ENCODE peak calls at places on chromosomes 13 and 19, in seven cellular contexts. One of them, this sample, is unnamed.

GRCh38 chr19:30046522-30046921 is 104.5 kb downstream of the URI1 start:
- DNase-seq in WERI-Rb-1: no peak
- DNase-seq in RPMI8226: no peak
- DNase-seq in lower lobe of right lung: no peak
- DNase-seq in fibroblast of pulmonary artery: peak
- DNase-seq in NCI-H1092 treated with DMSO at 0.1 percent for 48 hours: peak
- DNase-seq in stimulated activated CD8-positive, alpha-beta memory T cell treated with anti-CD3 and anti-CD28 coated beads, Interleukin-7, amount 100 ng/mL, for 1 hour: no peak
- DNase-seq in this sample: no peak

GRCh38 chr19:53308339-53308811 is 25.2 kb upstream of the ZNF845 start:
- DNase-seq in WERI-Rb-1: peak
- DNase-seq in RPMI8226: peak
- DNase-seq in lower lobe of right lung: no peak
- DNase-seq in fibroblast of pulmonary artery: peak
- DNase-seq in NCI-H1092 treated with DMSO at 0.1 percent for 48 hours: peak
- DNase-seq in stimulated activated CD8-positive, alpha-beta memory T cell treated with anti-CD3 and anti-CD28 coated beads, Interleukin-7, amount 100 ng/mL, for 1 hour: no peak
- DNase-seq in this sample: no peak

GRCh38 chr19:53540091-53540490 is 2.1 kb downstream of the ZNF331 start:
- DNase-seq in WERI-Rb-1: no peak
- DNase-seq in RPMI8226: no peak
- DNase-seq in lower lobe of right lung: no peak
- DNase-seq in fibroblast of pulmonary artery: no peak
- DNase-seq in NCI-H1092 treated with DMSO at 0.1 percent for 48 hours: no peak
- DNase-seq in stimulated activated CD8-positive, alpha-beta memory T cell treated with anti-CD3 and anti-CD28 coated beads, Interleukin-7, amount 100 ng/mL, for 1 hour: no peak
- DNase-seq in this sample: no peak

GRCh38 chr19:16945762-16946465 is 57.1 kb downstream of the F2RL3 start:
- DNase-seq in WERI-Rb-1: no peak
- DNase-seq in RPMI8226: no peak
- DNase-seq in lower lobe of right lung: no peak
- DNase-seq in fibroblast of pulmonary artery: no peak
- DNase-seq in NCI-H1092 treated with DMSO at 0.1 percent for 48 hours: no peak
- DNase-seq in stimulated activated CD8-positive, alpha-beta memory T cell treated with anti-CD3 and anti-CD28 coated beads, Interleukin-7, amount 100 ng/mL, for 1 hour: no peak
- DNase-seq in this sample: no peak

GRCh38 chr19:32622002-32622401 is 41.0 kb downstream of the PDCD5 start:
- DNase-seq in WERI-Rb-1: no peak
- DNase-seq in RPMI8226: no peak
- DNase-seq in lower lobe of right lung: no peak
- DNase-seq in fibroblast of pulmonary artery: no peak
- DNase-seq in NCI-H1092 treated with DMSO at 0.1 percent for 48 hours: no peak
- DNase-seq in stimulated activated CD8-positive, alpha-beta memory T cell treated with anti-CD3 and anti-CD28 coated beads, Interleukin-7, amount 100 ng/mL, for 1 hour: no peak
- DNase-seq in this sample: no peak

GRCh38 chr19:35347171-35347929 is at the start of gene FFAR1:
- DNase-seq in WERI-Rb-1: no peak
- DNase-seq in RPMI8226: no peak
- DNase-seq in lower lobe of right lung: peak
- DNase-seq in fibroblast of pulmonary artery: no peak
- DNase-seq in NCI-H1092 treated with DMSO at 0.1 percent for 48 hours: no peak
- DNase-seq in stimulated activated CD8-positive, alpha-beta memory T cell treated with anti-CD3 and anti-CD28 coated beads, Interleukin-7, amount 100 ng/mL, for 1 hour: no peak
- DNase-seq in this sample: no peak

GRCh38 chr19:950352-951066 is 24.7 kb downstream of the ARID3A start:
- DNase-seq in WERI-Rb-1: no peak
- DNase-seq in RPMI8226: no peak
- DNase-seq in lower lobe of right lung: no peak
- DNase-seq in fibroblast of pulmonary artery: no peak
- DNase-seq in NCI-H1092 treated with DMSO at 0.1 percent for 48 hours: no peak
- DNase-seq in stimulated activated CD8-positive, alpha-beta memory T cell treated with anti-CD3 and anti-CD28 coated beads, Interleukin-7, amount 100 ng/mL, for 1 hour: no peak
- DNase-seq in this sample: no peak

GRCh38 chr13:40503966-40504591 is 162.4 kb downstream of the FOXO1 start:
- DNase-seq in WERI-Rb-1: no peak
- DNase-seq in RPMI8226: no peak
- DNase-seq in lower lobe of right lung: no peak
- DNase-seq in fibroblast of pulmonary artery: peak
- DNase-seq in NCI-H1092 treated with DMSO at 0.1 percent for 48 hours: no peak
- DNase-seq in stimulated activated CD8-positive, alpha-beta memory T cell treated with anti-CD3 and anti-CD28 coated beads, Interleukin-7, amount 100 ng/mL, for 1 hour: no peak
- DNase-seq in this sample: no peak

GRCh38 chr13:92355213-92355612 is 871.4 kb upstream of the GPC6 start:
- DNase-seq in WERI-Rb-1: peak
- DNase-seq in RPMI8226: peak
- DNase-seq in lower lobe of right lung: no peak
- DNase-seq in fibroblast of pulmonary artery: peak
- DNase-seq in NCI-H1092 treated with DMSO at 0.1 percent for 48 hours: peak
- DNase-seq in stimulated activated CD8-positive, alpha-beta memory T cell treated with anti-CD3 and anti-CD28 coated beads, Interleukin-7, amount 100 ng/mL, for 1 hour: no peak
- DNase-seq in this sample: peak

GRCh38 chr13:84446972-84447700 is 564.9 kb upstream of the SLITRK1 start:
- DNase-seq in WERI-Rb-1: no peak
- DNase-seq in RPMI8226: no peak
- DNase-seq in lower lobe of right lung: peak
- DNase-seq in fibroblast of pulmonary artery: peak
- DNase-seq in NCI-H1092 treated with DMSO at 0.1 percent for 48 hours: no peak
- DNase-seq in stimulated activated CD8-positive, alpha-beta memory T cell treated with anti-CD3 and anti-CD28 coated beads, Interleukin-7, amount 100 ng/mL, for 1 hour: no peak
- DNase-seq in this sample: no peak

GRCh38 chr19:13095393-13095784 is 7.3 kb downstream of the LYL1 start:
- DNase-seq in WERI-Rb-1: no peak
- DNase-seq in RPMI8226: peak
- DNase-seq in lower lobe of right lung: no peak
- DNase-seq in fibroblast of pulmonary artery: no peak
- DNase-seq in NCI-H1092 treated with DMSO at 0.1 percent for 48 hours: no peak
- DNase-seq in stimulated activated CD8-positive, alpha-beta memory T cell treated with anti-CD3 and anti-CD28 coated beads, Interleukin-7, amount 100 ng/mL, for 1 hour: no peak
- DNase-seq in this sample: no peak

GRCh38 chr19:3098515-3099346 is 4.6 kb downstream of the GNA11 start:
- DNase-seq in WERI-Rb-1: no peak
- DNase-seq in RPMI8226: peak
- DNase-seq in lower lobe of right lung: peak
- DNase-seq in fibroblast of pulmonary artery: no peak
- DNase-seq in NCI-H1092 treated with DMSO at 0.1 percent for 48 hours: no peak
- DNase-seq in stimulated activated CD8-positive, alpha-beta memory T cell treated with anti-CD3 and anti-CD28 coated beads, Interleukin-7, amount 100 ng/mL, for 1 hour: no peak
- DNase-seq in this sample: no peak

GRCh38 chr13:24097064-24097463 is 63.5 kb upstream of the SPATA13 start:
- DNase-seq in WERI-Rb-1: peak
- DNase-seq in RPMI8226: no peak
- DNase-seq in lower lobe of right lung: no peak
- DNase-seq in fibroblast of pulmonary artery: peak
- DNase-seq in NCI-H1092 treated with DMSO at 0.1 percent for 48 hours: no peak
- DNase-seq in stimulated activated CD8-positive, alpha-beta memory T cell treated with anti-CD3 and anti-CD28 coated beads, Interleukin-7, amount 100 ng/mL, for 1 hour: no peak
- DNase-seq in this sample: no peak

GRCh38 chr19:6071103-6071485 is 39.2 kb downstream of the RFX2 start:
- DNase-seq in WERI-Rb-1: no peak
- DNase-seq in RPMI8226: no peak
- DNase-seq in lower lobe of right lung: no peak
- DNase-seq in fibroblast of pulmonary artery: peak
- DNase-seq in NCI-H1092 treated with DMSO at 0.1 percent for 48 hours: no peak
- DNase-seq in stimulated activated CD8-positive, alpha-beta memory T cell treated with anti-CD3 and anti-CD28 coated beads, Interleukin-7, amount 100 ng/mL, for 1 hour: no peak
- DNase-seq in this sample: no peak

GRCh38 chr19:51520710-51521109 is 10.8 kb downstream of the SIGLEC6 start:
- DNase-seq in WERI-Rb-1: no peak
- DNase-seq in RPMI8226: no peak
- DNase-seq in lower lobe of right lung: no peak
- DNase-seq in fibroblast of pulmonary artery: no peak
- DNase-seq in NCI-H1092 treated with DMSO at 0.1 percent for 48 hours: no peak
- DNase-seq in stimulated activated CD8-positive, alpha-beta memory T cell treated with anti-CD3 and anti-CD28 coated beads, Interleukin-7, amount 100 ng/mL, for 1 hour: no peak
- DNase-seq in this sample: no peak

GRCh38 chr19:40604647-40605200 is 3.6 kb downstream of the LTBP4 start:
- DNase-seq in WERI-Rb-1: no peak
- DNase-seq in RPMI8226: peak
- DNase-seq in lower lobe of right lung: no peak
- DNase-seq in fibroblast of pulmonary artery: no peak
- DNase-seq in NCI-H1092 treated with DMSO at 0.1 percent for 48 hours: no peak
- DNase-seq in stimulated activated CD8-positive, alpha-beta memory T cell treated with anti-CD3 and anti-CD28 coated beads, Interleukin-7, amount 100 ng/mL, for 1 hour: no peak
- DNase-seq in this sample: peak

GRCh38 chr19:4046362-4046691 is 20.4 kb downstream of the ZBTB7A start:
- DNase-seq in WERI-Rb-1: no peak
- DNase-seq in RPMI8226: no peak
- DNase-seq in lower lobe of right lung: no peak
- DNase-seq in fibroblast of pulmonary artery: no peak
- DNase-seq in NCI-H1092 treated with DMSO at 0.1 percent for 48 hours: no peak
- DNase-seq in stimulated activated CD8-positive, alpha-beta memory T cell treated with anti-CD3 and anti-CD28 coated beads, Interleukin-7, amount 100 ng/mL, for 1 hour: no peak
- DNase-seq in this sample: no peak

GRCh38 chr19:48630289-48631036 is 6.7 kb downstream of the DBP start:
- DNase-seq in WERI-Rb-1: no peak
- DNase-seq in RPMI8226: no peak
- DNase-seq in lower lobe of right lung: peak
- DNase-seq in fibroblast of pulmonary artery: peak
- DNase-seq in NCI-H1092 treated with DMSO at 0.1 percent for 48 hours: no peak
- DNase-seq in stimulated activated CD8-positive, alpha-beta memory T cell treated with anti-CD3 and anti-CD28 coated beads, Interleukin-7, amount 100 ng/mL, for 1 hour: no peak
- DNase-seq in this sample: no peak

GRCh38 chr19:56245062-56245740 is 27.3 kb upstream of the EDDM13 start:
- DNase-seq in WERI-Rb-1: no peak
- DNase-seq in RPMI8226: no peak
- DNase-seq in lower lobe of right lung: no peak
- DNase-seq in fibroblast of pulmonary artery: no peak
- DNase-seq in NCI-H1092 treated with DMSO at 0.1 percent for 48 hours: no peak
- DNase-seq in stimulated activated CD8-positive, alpha-beta memory T cell treated with anti-CD3 and anti-CD28 coated beads, Interleukin-7, amount 100 ng/mL, for 1 hour: no peak
- DNase-seq in this sample: no peak

This sample was measured in NCI-H2029.